ENCODE peak calls at places on chromosomes 5 and 9, in seven cellular contexts. One of them, this sample, is unnamed.
A peak's percentile ranks its signal among the peaks of the same experiment; 100 is the strongest.

GRCh38 chr5:93800988-93801811 is 59.8 kb upstream of the POU5F2 start:
- DNase-seq in NB4: peak; percentile 59
- DNase-seq in heart left ventricle: no peak
- DNase-seq in astrocyte of the cerebellum: peak; percentile 54
- DNase-seq in lung: peak; percentile 31
- DNase-seq in dorsolateral prefrontal cortex: peak; percentile 15
- DNase-seq in colonic mucosa: peak; percentile 39
- DNase-seq in this sample: no peak

GRCh38 chr5:81425569-81425968 is 31.6 kb upstream of the ACOT12 start:
- DNase-seq in dorsolateral prefrontal cortex: no peak
- DNase-seq in NB4: peak; percentile 49
- DNase-seq in astrocyte of the cerebellum: peak; percentile 34
- DNase-seq in colonic mucosa: no peak
- DNase-seq in lung: no peak
- DNase-seq in heart left ventricle: no peak
- DNase-seq in this sample: no peak

GRCh38 chr5:72920690-72921089 is 35.2 kb upstream of the FCHO2 start:
- DNase-seq in dorsolateral prefrontal cortex: no peak
- DNase-seq in NB4: peak; percentile 48
- DNase-seq in lung: no peak
- DNase-seq in colonic mucosa: no peak
- DNase-seq in heart left ventricle: no peak
- DNase-seq in astrocyte of the cerebellum: peak; percentile 29
- DNase-seq in this sample: no peak

GRCh38 chr9:128001411-128002298 is 20.9 kb upstream of the EEIG1 start:
- DNase-seq in colonic mucosa: no peak
- DNase-seq in dorsolateral prefrontal cortex: no peak
- DNase-seq in heart left ventricle: no peak
- DNase-seq in astrocyte of the cerebellum: peak; percentile 57
- DNase-seq in NB4: no peak
- DNase-seq in lung: no peak
- DNase-seq in this sample: peak; percentile 64

GRCh38 chr9:76394896-76395244 is 644 bp upstream of the RFK start:
- DNase-seq in astrocyte of the cerebellum: no peak
- DNase-seq in lung: peak; percentile 58
- DNase-seq in dorsolateral prefrontal cortex: peak; percentile 43
- DNase-seq in heart left ventricle: peak; percentile 53
- DNase-seq in colonic mucosa: peak; percentile 70
- DNase-seq in NB4: peak; percentile 89
- DNase-seq in this sample: no peak

GRCh38 chr9:81737871-81738507 is 48.6 kb upstream of the TLE1 start:
- DNase-seq in colonic mucosa: peak; percentile 69
- DNase-seq in heart left ventricle: no peak
- DNase-seq in lung: peak; percentile 44
- DNase-seq in dorsolateral prefrontal cortex: no peak
- DNase-seq in NB4: peak; percentile 72
- DNase-seq in astrocyte of the cerebellum: peak; percentile 44
- DNase-seq in this sample: peak; percentile 36

GRCh38 chr9:97845763-97846162 is 7.3 kb upstream of the FOXE1 start:
- DNase-seq in astrocyte of the cerebellum: no peak
- DNase-seq in NB4: no peak
- DNase-seq in lung: no peak
- DNase-seq in heart left ventricle: no peak
- DNase-seq in dorsolateral prefrontal cortex: no peak
- DNase-seq in colonic mucosa: no peak
- DNase-seq in this sample: no peak

GRCh38 chr5:61055434-61056006 is 106.7 kb downstream of the SMIM15 start:
- DNase-seq in lung: no peak
- DNase-seq in NB4: peak; percentile 61
- DNase-seq in colonic mucosa: no peak
- DNase-seq in heart left ventricle: no peak
- DNase-seq in astrocyte of the cerebellum: peak; percentile 47
- DNase-seq in dorsolateral prefrontal cortex: no peak
- DNase-seq in this sample: no peak

GRCh38 chr9:17486401-17486800 is 92.5 kb upstream of the SH3GL2 start:
- DNase-seq in dorsolateral prefrontal cortex: no peak
- DNase-seq in lung: no peak
- DNase-seq in astrocyte of the cerebellum: no peak
- DNase-seq in NB4: no peak
- DNase-seq in heart left ventricle: no peak
- DNase-seq in colonic mucosa: no peak
- DNase-seq in this sample: no peak

GRCh38 chr9:73239868-73240267 is 88.2 kb downstream of the ANXA1 start:
- DNase-seq in astrocyte of the cerebellum: no peak
- DNase-seq in dorsolateral prefrontal cortex: no peak
- DNase-seq in NB4: no peak
- DNase-seq in lung: no peak
- DNase-seq in heart left ventricle: no peak
- DNase-seq in colonic mucosa: no peak
- DNase-seq in this sample: no peak

DNA sequence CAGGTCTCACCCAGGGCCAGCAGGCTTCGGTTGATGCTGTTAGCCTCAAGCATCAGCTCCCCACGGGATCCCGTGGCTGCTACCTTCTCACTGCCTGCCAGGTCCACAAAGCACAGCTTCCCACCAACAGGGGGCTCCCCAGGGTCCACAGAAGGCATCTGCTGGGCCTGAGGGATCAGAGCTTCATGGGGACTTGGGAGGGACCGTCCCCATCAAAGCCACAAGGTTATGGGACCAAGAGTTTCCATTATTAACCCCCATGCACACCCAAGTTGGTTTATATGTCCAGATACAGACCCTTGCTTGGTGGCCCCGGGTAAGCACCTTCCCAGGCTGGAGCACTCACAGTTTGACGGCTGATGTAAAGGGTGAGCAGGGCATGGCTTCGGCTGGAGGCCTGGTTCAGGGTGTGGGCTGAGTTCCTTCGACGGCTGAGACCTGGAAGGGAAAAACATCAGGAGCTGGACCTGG is 3.0 kb downstream of the KIF12 start:
- DNase-seq in dorsolateral prefrontal cortex: no peak
- DNase-seq in lung: no peak
- DNase-seq in heart left ventricle: no peak
- DNase-seq in NB4: no peak
- DNase-seq in colonic mucosa: no peak
- DNase-seq in astrocyte of the cerebellum: no peak
- DNase-seq in this sample: no peak
- TF ChIP-seq CTCF in dorsolateral prefrontal cortex: no peak
- TF ChIP-seq CTCF in lung: no peak
- TF ChIP-seq CTCF in heart left ventricle: no peak
- TF ChIP-seq CTCF in NB4: peak; percentile 26
- TF ChIP-seq CTCF in colonic mucosa: no peak
- TF ChIP-seq CTCF in astrocyte of the cerebellum: no peak
- TF ChIP-seq CTCF in this sample: peak; percentile 18

DNA sequence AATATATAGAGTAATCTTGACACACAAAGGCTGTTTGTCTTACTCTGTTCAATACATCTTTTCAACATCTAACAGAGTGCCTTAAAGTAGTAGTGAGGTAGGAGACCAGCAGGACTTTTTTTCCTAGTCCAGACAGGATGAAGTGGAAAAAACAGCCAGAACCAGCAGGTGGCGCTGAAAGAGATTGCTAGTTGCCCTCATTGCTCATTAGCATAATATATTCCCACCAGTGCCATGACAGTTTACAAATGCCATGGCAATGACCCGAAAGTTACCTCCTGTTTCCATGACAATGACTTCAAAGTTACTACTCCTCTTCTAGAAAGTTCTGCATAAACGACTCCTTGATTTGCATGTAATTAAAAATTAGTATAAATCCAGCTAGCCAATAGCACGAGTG is 387.4 kb downstream of the ACTL7B start:
- DNase-seq in lung: peak; percentile 54
- DNase-seq in astrocyte of the cerebellum: no peak
- DNase-seq in colonic mucosa: peak; percentile 55
- DNase-seq in NB4: peak; percentile 53
- DNase-seq in heart left ventricle: no peak
- DNase-seq in dorsolateral prefrontal cortex: no peak
- DNase-seq in this sample: no peak
- TF ChIP-seq CTCF in lung: no peak
- TF ChIP-seq CTCF in astrocyte of the cerebellum: peak; percentile 55
- TF ChIP-seq CTCF in colonic mucosa: no peak
- TF ChIP-seq CTCF in NB4: peak; percentile 50
- TF ChIP-seq CTCF in heart left ventricle: peak; percentile 41
- TF ChIP-seq CTCF in dorsolateral prefrontal cortex: peak; percentile 21
- TF ChIP-seq CTCF in this sample: peak; percentile 23

GRCh38 chr9:122144836-122145235 is 14.7 kb downstream of the NDUFA8 start:
- DNase-seq in lung: no peak
- DNase-seq in heart left ventricle: no peak
- DNase-seq in NB4: peak; percentile 28
- DNase-seq in dorsolateral prefrontal cortex: no peak
- DNase-seq in astrocyte of the cerebellum: no peak
- DNase-seq in colonic mucosa: no peak
- DNase-seq in this sample: no peak
- TF ChIP-seq CTCF in lung: no peak
- TF ChIP-seq CTCF in heart left ventricle: peak; percentile 49
- TF ChIP-seq CTCF in NB4: peak; percentile 58
- TF ChIP-seq CTCF in dorsolateral prefrontal cortex: no peak
- TF ChIP-seq CTCF in astrocyte of the cerebellum: peak; percentile 58
- TF ChIP-seq CTCF in colonic mucosa: no peak
- TF ChIP-seq CTCF in this sample: peak; percentile 37

GRCh38 chr9:110936719-110937452 is 101.4 kb downstream of the LPAR1 start:
- DNase-seq in colonic mucosa: no peak
- DNase-seq in dorsolateral prefrontal cortex: no peak
- DNase-seq in heart left ventricle: no peak
- DNase-seq in lung: no peak
- DNase-seq in astrocyte of the cerebellum: no peak
- DNase-seq in NB4: no peak
- DNase-seq in this sample: peak; percentile 80
- TF ChIP-seq CTCF in colonic mucosa: no peak
- TF ChIP-seq CTCF in dorsolateral prefrontal cortex: no peak
- TF ChIP-seq CTCF in heart left ventricle: no peak
- TF ChIP-seq CTCF in lung: no peak
- TF ChIP-seq CTCF in astrocyte of the cerebellum: no peak
- TF ChIP-seq CTCF in NB4: no peak
- TF ChIP-seq CTCF in this sample: no peak

GRCh38 chr9:137286980-137287383 is 9.5 kb downstream of the TOR4A start:
- DNase-seq in NB4: peak; percentile 76
- DNase-seq in lung: no peak
- DNase-seq in colonic mucosa: peak; percentile 78
- DNase-seq in heart left ventricle: peak; percentile 47
- DNase-seq in dorsolateral prefrontal cortex: no peak
- DNase-seq in astrocyte of the cerebellum: no peak
- DNase-seq in this sample: no peak
- TF ChIP-seq CTCF in NB4: peak; percentile 63
- TF ChIP-seq CTCF in lung: peak; percentile 21
- TF ChIP-seq CTCF in colonic mucosa: peak; percentile 48
- TF ChIP-seq CTCF in heart left ventricle: peak; percentile 58
- TF ChIP-seq CTCF in dorsolateral prefrontal cortex: no peak
- TF ChIP-seq CTCF in astrocyte of the cerebellum: peak; percentile 69
- TF ChIP-seq CTCF in this sample: peak; percentile 70

This sample was measured in AG04449.